ENCODE peak calls at places on chromosomes 5 and 9, in five cellular contexts. B is Peyer's patch, O is body of pancreas, T is gastrocnemius medialis, U is lower leg skin. H is an unnamed sample.

GRCh38 chr5:56100429-56101176 is 105.8 kb upstream of the IL6ST start:
- DNase-seq in B (no peak), O (no peak), T (no peak), U (no peak), H (no peak)

GRCh38 chr9:124735121-124735520 is 36.0 kb downstream of the NR6A1 start:
- DNase-seq in B (no peak), O (no peak), T (no peak), U (no peak), H (no peak)

GRCh38 chr9:75892168-75892901 is 1.9 kb downstream of the PCSK5 start:
- DNase-seq in B (no peak), O (peak; percentile 29), T (no peak), U (peak; percentile 86), H (peak; percentile 81)

GRCh38 chr9:72400866-72401265 is 35.9 kb upstream of the ZFAND5 start:
- DNase-seq in B (no peak), O (no peak), T (no peak), U (no peak), H (no peak)

GRCh38 chr5:174644918-174645317 is 79.5 kb upstream of the MSX2 start:
- DNase-seq in B (no peak), O (no peak), T (no peak), U (no peak), H (no peak)

GRCh38 chr9:85471791-85472190 is 270.0 kb downstream of the AGTPBP1 start:
- DNase-seq in B (no peak), O (no peak), T (no peak), U (no peak), H (no peak)

GRCh38 chr9:121748080-121748479 is 96.6 kb downstream of the DAB2IP start:
- DNase-seq in B (no peak), O (no peak), T (no peak), U (no peak), H (no peak)

GRCh38 chr9:2418619-2419018 is 203.0 kb upstream of the VLDLR start:
- DNase-seq in B (no peak), O (no peak), T (no peak), U (no peak), H (peak; percentile 31)

GRCh38 chr5:142851731-142852130 is 81.6 kb downstream of the ARHGAP26 start:
- DNase-seq in B (no peak), O (no peak), T (no peak), U (no peak), H (no peak)

GRCh38 chr5:72195581-72195980 is 88.3 kb downstream of the MAP1B start:
- DNase-seq in B (no peak), O (no peak), T (no peak), U (no peak), H (no peak)

GRCh38 chr9:122206118-122207046 is 22.4 kb downstream of the LHX6 start:
- DNase-seq in B (no peak), O (no peak), T (no peak), U (no peak), H (no peak)

GRCh38 chr5:150358261-150359095 is 981 bp downstream of the TCOF1 start:
- DNase-seq in B (no peak), O (no peak), T (no peak), U (no peak), H (no peak)

GRCh38 chr5:73966411-73966810 is 340.4 kb downstream of the ARHGEF28 start:
- DNase-seq in B (no peak), O (no peak), T (no peak), U (no peak), H (no peak)

GRCh38 chr5:150665044-150665443 is 4.0 kb downstream of the MYOZ3 start:
- DNase-seq in B (no peak), O (no peak), T (no peak), U (peak; percentile 81), H (no peak)

GRCh38 chr9:88947581-88948573 is 43.4 kb upstream of the S1PR3 start:
- DNase-seq in B (no peak), O (no peak), T (no peak), U (peak; percentile 32), H (no peak)

GRCh38 chr5:921456-921855 is 28.8 kb downstream of the TRIP13 start:
- DNase-seq in B (no peak), O (no peak), T (no peak), U (no peak), H (no peak)

GRCh38 chr5:135718151-135718550 is 116.3 kb upstream of the SLC25A48 start:
- DNase-seq in B (no peak), O (no peak), T (no peak), U (no peak), H (no peak)

GRCh38 chr5:77871946-77872345 is 95.8 kb upstream of the TBCA start:
- DNase-seq in B (no peak), O (no peak), T (no peak), U (no peak), H (no peak)

GRCh38 chr5:97764700-97765099 is 581.7 kb upstream of the RIOK2 start:
- DNase-seq in B (no peak), O (no peak), T (no peak), U (no peak), H (no peak)

DNA sequence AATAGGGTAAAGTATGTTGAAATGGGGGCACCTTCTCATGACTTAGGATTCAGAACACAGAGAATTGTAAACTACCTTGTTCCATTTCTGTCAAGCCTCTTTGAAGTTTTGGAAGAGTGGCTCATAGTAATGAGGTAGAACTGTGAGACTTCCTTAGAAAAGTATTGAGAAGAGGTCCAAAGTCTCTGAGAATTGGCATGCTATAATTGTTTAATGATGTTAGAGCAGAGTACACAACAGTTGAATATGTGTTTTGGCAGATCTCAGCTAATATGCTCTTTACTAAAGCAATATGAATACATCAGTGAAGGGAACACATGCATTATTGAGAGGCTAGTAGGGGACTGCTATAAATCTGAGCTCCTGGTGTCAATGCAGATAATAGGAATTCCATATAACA is 579.4 kb upstream of the RIOK2 start:
- DNase-seq in B (no peak), O (no peak), T (no peak), U (no peak), H (no peak)
- TF ChIP-seq POLR2A in B (no peak), O (no peak), T (no peak), U (no peak), H (no peak)

GRCh38 chr9:86575825-86576488 is 221.7 kb upstream of the TUT7 start:
- DNase-seq in B (no peak), O (no peak), T (no peak), U (peak; percentile 62), H (no peak)
- H3K4me3 ChIP-seq in B (no peak overlapping the region), O (no peak overlapping the region), T (no peak overlapping the region), U (no peak overlapping the region), H (no peak overlapping the region)

GRCh38 chr9:5436441-5436840 is 1.3 kb downstream of the PLGRKT start:
- DNase-seq in B (no peak), O (no peak), T (no peak), U (no peak), H (no peak)
- TF ChIP-seq POLR2A in B (no peak), O (no peak), T (no peak), U (no peak), H (no peak)

DNA sequence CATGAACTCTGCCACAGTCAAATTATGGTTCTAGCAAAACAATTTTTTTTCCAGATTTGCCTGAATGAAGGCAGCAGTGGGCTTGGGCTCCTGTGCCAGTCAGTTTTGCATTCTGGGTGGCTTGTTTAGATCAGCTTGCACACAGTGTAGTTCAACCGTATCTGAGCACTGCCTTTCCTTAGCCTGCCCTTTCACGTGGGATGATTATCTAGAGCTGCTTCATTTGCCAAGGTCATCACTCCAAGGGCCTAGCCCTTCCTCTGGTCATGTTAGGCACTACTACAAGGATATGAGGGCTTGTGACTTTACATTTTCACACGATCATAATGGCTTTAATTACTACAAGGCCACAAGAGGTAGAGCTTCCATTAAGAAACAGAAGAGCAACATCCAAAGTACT is 150.6 kb upstream of the EFNA5 start:
- DNase-seq in B (no peak), O (no peak), T (no peak), U (no peak), H (no peak)
- H3K4me3 ChIP-seq in B (no peak overlapping the region), O (no peak overlapping the region), T (no peak overlapping the region), U (no peak overlapping the region), H (no peak overlapping the region)

DNA sequence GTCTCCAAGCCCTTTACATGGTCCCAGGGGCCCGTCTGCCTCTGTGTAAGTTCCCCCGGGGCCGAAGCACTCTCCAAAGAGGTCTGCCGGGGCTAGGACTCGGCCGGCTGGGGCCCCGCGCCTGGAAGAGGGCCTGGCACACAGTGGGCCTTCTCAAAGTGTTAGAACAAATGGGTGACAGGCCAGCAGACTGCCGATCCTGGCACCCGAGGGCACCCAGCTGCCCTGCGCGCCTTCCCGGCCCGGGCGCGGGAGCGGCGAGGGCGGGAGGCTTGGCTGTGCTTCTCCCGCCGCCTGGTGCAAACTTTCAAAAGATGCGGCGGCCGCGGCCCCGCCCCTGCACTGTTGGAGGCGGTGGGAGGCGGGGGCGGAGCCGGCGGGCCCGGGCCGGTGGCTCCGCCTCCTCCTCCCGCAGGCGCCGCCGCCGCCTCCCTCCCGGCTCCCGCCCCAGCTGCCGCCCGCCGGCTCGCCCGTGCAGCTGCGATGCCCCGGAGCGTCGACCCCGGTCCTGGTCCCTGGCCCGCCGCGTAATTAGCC is at the start of gene NEURL1B:
- DNase-seq in B (no peak), O (peak; percentile 78), T (peak; percentile 30), U (no peak), H (peak; percentile 79)
- TF ChIP-seq POLR2A in B (peak; percentile 71), O (no peak), T (peak; percentile 24), U (no peak), H (no peak)

DNA sequence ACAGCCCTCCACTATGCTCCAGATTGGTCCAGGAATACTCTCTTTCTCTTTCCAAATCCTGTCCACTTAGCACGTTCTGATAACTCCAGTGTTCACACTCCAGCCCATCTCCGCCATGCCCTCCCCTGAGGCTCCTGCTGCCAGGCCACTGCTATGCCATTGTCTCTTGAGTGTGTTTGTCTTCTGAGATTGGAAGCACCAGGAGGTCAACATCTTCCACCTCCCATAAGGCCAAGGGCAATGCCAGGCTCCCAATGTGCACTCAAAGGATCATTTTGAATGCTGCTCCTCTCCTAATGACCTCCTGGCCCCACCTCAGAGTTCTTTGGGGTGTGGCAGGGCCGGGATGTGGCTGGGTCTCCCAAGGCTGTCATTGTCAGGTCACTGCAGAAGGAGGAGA is 19.5 kb downstream of the IGIP start:
- DNase-seq in B (no peak), O (no peak), T (no peak), U (peak; percentile 46), H (no peak)
- H3K4me3 ChIP-seq in B (no peak overlapping the region), O (no peak overlapping the region), T (peak overlapping the region; percentile 10), U (no peak overlapping the region), H (no peak overlapping the region)

DNA sequence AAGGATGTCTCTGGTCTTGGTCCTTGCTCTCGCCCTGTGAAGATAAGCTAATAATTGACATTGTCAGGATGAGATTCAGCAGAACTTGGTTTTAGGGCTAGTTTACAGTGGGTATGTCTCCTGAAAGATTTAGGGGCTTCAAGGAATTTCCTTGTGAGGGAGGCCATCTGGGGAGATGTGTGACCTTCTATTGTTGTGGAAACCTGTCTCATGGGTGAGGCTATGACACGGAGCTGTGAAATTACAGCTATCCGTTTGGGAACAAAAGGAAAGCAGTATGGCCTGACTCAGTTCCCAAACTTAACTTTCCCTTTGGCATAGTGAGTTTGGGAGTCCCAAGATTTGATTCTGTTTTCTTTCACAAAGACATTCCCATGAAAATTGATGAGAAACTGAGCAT is 142.0 kb downstream of the PARP8 start:
- DNase-seq in B (no peak), O (no peak), T (no peak), U (no peak), H (no peak)
- TF ChIP-seq POLR2A in B (no peak), O (no peak), T (no peak), U (no peak), H (no peak)